ENCODE peak calls at places on chromosomes 11 and 22, in five cellular contexts. V is astrocyte of the spinal cord, D is epithelial cell of esophagus, W is GM10248, O is Panc1. K is an unnamed sample.

GRCh38 chr11:19766810-19767209 is 54.2 kb downstream of the NAV2 start:
- DNase-seq in V (no peak), O (no peak), D (no peak), W (no peak), K (no peak)

GRCh38 chr11:11976476-11977187 is 31.8 kb downstream of the DKK3 start:
- DNase-seq in D (no peak), O (no peak), W (no peak), V (peak), K (no peak)

GRCh38 chr11:103978588-103979580 is 57.6 kb upstream of the DDI1 start:
- DNase-seq in O (no peak), D (peak), W (no peak), V (no peak), K (no peak)

GRCh38 chr22:42229455-42230149 is 40.9 kb downstream of the TCF20 start:
- DNase-seq in W (no peak), O (no peak), V (peak), D (peak), K (peak)

GRCh38 chr11:79616392-79616831 is 175.6 kb upstream of the TENM4 start:
- DNase-seq in O (no peak), V (no peak), W (no peak), D (peak), K (peak)

GRCh38 chr22:25602924-25603323 is 38.4 kb downstream of the GRK3 start:
- DNase-seq in W (no peak), O (no peak), V (no peak), D (no peak), K (no peak)

GRCh38 chr22:33335611-33336279 is 277.6 kb upstream of the SYN3 start:
- DNase-seq in D (no peak), W (no peak), O (no peak), V (no peak), K (no peak)

GRCh38 chr11:118215262-118215661 is 9.5 kb downstream of the JAML start:
- DNase-seq in V (no peak), D (no peak), O (no peak), W (no peak), K (no peak)

GRCh38 chr11:1757861-1758610 is 5.7 kb downstream of the CTSD start:
- DNase-seq in D (no peak), O (no peak), W (no peak), V (no peak), K (no peak)

GRCh38 chr11:68924073-68924925 is 20.6 kb downstream of the IGHMBP2 start:
- DNase-seq in D (no peak), W (no peak), O (no peak), V (no peak), K (no peak)

GRCh38 chr11:120031612-120032600 is 106.0 kb downstream of the TRIM29 start:
- DNase-seq in W (no peak), V (no peak), O (no peak), D (no peak), K (no peak)

GRCh38 chr11:114193730-114194674 is 102.2 kb upstream of the NNMT start:
- DNase-seq in V (no peak), W (no peak), D (peak), O (no peak), K (no peak)

GRCh38 chr11:44101098-44101497 is 5.6 kb downstream of the EXT2 start:
- DNase-seq in V (no peak), W (no peak), O (no peak), D (no peak), K (no peak)

GRCh38 chr22:40723396-40723933 is 44.2 kb downstream of the MCHR1 start:
- DNase-seq in D (no peak), O (no peak), W (no peak), V (no peak), K (no peak)

GRCh38 chr22:19120829-19121630 is 1.2 kb downstream of the DGCR2 start:
- DNase-seq in W (no peak), O (no peak), V (peak), D (peak), K (peak)

GRCh38 chr11:76823481-76824028 is 37.2 kb upstream of the ACER3 start:
- DNase-seq in O (peak), W (no peak), D (peak), V (peak), K (peak)

GRCh38 chr22:19040581-19041402 is 81.4 kb downstream of the DGCR2 start:
- DNase-seq in O (no peak), W (no peak), V (no peak), D (no peak), K (no peak)

GRCh38 chr11:129391864-129392263 is 16.2 kb downstream of the BARX2 start:
- DNase-seq in W (no peak), O (no peak), V (no peak), D (no peak), K (no peak)

GRCh38 chr11:72716788-72717435 is 35.3 kb downstream of the ARAP1 start:
- DNase-seq in V (no peak), O (no peak), D (no peak), W (no peak), K (no peak)

GRCh38 chr11:117144477-117145392 is 648 bp downstream of the PAFAH1B2 start:
- DNase-seq in W (peak), O (no peak), V (peak), D (peak), K (peak)

GRCh38 chr11:3989251-3989650 is 105.3 kb upstream of the RRM1 start:
- DNase-seq in D (no peak), W (no peak), V (peak), O (no peak), K (no peak)

GRCh38 chr22:35835998-35836691 is 118.5 kb downstream of the APOL5 start:
- DNase-seq in O (no peak), V (peak), W (no peak), D (peak), K (peak)

GRCh38 chr11:114172055-114172861 is 112.7 kb downstream of the ZBTB16 start:
- DNase-seq in D (no peak), V (no peak), O (no peak), W (no peak), K (no peak)

GRCh38 chr22:31248138-31248745 is 36.1 kb downstream of the LIMK2 start:
- DNase-seq in V (peak), D (peak), W (peak), O (no peak), K (peak)

GRCh38 chr11:126284829-126285228 is 1.9 kb downstream of the TIRAP start:
- DNase-seq in V (peak), D (peak), W (peak), O (peak), K (peak)

GRCh38 chr22:21980547-21980946 is 2.0 kb downstream of the TOP3B start:
- DNase-seq in D (no peak), W (no peak), V (no peak), O (no peak), K (no peak)

GRCh38 chr22:21981874-21982273 is 713 bp downstream of the TOP3B start:
- DNase-seq in O (no peak), D (peak), V (no peak), W (no peak), K (no peak)

GRCh38 chr22:21982338-21982965 is at the start of gene TOP3B:
- DNase-seq in W (peak), O (no peak), V (peak), D (peak), K (peak)

GRCh38 chr22:21985214-21985613 is 2.6 kb upstream of the TOP3B start:
- DNase-seq in O (no peak), D (no peak), W (no peak), V (no peak), K (no peak)

GRCh38 chr22:21984793-21985192 is 2.2 kb upstream of the TOP3B start:
- DNase-seq in W (peak), O (no peak), D (peak), V (no peak), K (peak)
- TF ChIP-seq CTCF in W (peak), O (no peak), D (peak), V (peak), K (peak)

DNA sequence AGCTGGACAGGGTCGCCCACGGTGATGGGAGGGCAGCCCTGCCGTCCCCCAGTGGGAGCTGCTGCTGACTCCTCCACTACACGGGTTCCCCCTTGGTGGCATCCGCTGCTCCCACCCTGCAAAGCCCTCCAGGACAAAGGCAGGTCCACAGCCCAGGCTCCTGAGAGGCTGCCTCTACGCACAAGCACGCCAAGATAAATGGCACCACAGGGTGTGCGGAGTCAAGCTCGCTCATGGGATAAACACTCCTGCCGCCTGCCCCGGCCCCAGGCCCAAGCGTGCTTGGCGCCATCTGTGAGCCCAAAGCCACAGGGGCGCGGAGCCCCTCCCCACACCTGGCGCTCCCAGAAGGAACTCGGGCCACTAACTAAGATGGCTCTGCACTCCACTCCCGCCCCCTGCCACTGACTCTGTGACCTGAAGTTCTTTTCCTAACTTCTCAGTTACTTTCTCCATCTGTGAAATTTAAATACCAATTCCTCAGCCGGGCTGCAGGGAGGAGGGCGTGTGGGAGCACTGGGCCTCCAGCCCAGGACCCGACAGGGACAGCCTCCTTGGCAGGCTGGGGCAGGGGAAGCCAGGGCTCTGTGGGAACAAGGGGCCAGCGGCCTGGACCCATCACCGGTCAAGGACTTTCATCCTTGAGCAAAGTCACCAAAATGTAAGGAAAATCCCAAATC is 14.9 kb downstream of the EHD1 start:
- DNase-seq in W (no peak), D (no peak), O (no peak), V (no peak), K (no peak)
- TF ChIP-seq CTCF in W (no peak), D (no peak), O (no peak), V (no peak), K (no peak)

DNA sequence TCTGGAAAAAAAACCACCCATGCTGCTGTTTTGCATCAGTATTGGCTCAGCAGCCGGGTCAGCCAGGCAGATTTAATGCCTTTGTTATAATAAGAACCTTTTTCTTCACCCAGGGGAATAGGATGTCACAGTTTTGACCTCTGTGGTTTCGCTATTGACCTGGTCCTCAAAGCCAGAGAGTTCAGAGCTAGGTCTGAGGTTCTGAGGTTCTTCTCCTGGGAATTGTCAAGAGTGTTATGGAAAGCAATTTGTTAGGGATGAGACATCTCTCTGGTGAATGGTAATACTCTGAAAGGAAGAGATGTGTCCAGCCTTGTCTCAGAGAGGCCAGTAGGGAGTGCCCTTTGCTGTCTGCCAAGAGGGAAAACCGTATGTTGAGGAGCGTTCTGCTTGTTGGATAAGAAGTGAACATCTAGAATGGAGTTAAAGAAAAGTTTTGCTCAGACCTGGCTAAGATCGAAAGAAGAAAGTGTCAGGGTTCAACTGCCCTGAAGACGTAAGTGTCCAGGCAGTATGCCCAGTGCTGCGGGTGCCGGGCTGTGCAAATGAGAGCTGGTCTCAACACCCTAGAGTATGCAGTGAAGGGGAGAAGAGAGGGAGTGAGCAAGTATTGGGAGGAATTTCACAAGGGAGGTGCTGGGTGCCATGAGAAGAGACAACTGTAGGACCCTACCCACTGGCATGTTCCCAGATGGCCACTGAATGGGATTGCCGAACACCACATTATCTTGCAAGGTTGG is 150.9 kb upstream of the TTC12 start:
- DNase-seq in D (no peak), O (no peak), W (no peak), V (peak), K (no peak)
- TF ChIP-seq CTCF in D (no peak), O (no peak), W (no peak), V (no peak), K (peak)

DNA sequence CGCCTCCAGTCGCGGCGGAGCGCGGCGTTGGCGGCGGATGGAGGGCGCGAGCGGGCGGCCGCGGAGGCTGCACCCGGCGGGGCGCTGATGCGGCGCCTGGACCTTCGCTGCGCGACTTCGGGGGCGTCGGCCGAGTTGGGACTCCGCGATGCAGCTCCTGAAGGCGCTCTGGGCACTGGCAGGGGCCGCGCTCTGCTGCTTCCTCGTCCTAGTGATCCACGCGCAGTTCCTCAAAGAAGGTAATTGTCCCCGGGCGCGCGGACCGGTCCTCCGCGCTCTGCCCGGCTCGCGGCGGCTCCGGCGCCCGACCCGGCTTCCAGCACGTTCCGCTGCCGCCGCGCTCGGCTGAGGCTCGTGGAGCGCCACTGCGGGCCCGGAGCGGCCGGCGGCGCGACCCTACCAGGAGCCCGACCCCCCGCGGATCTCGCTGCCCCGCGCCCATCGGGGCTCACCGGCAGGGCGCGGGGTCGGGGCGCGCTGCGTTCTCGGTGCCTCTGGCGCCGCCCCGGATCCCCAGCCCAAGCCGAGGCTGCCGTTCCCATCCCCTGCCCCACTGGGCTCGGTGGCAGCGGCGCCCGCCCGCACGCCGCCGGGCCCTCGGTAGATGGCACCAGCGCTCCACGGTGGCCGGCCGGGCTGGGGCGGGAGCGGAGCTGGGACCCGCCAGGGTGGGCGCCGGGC is 1251.2 kb downstream of the BRD1 start:
- DNase-seq in D (no peak), W (no peak), O (no peak), V (no peak), K (no peak)
- TF ChIP-seq CTCF in D (no peak), W (no peak), O (no peak), V (peak), K (peak)

GRCh38 chr11:65090628-65091027 is 5.4 kb upstream of the VPS51 start:
- DNase-seq in D (no peak), O (no peak), V (no peak), W (no peak), K (no peak)

GRCh38 chr11:65087216-65087615 is 3.2 kb downstream of the ZFPL1 start:
- DNase-seq in W (no peak), O (no peak), V (no peak), D (no peak), K (no peak)

GRCh38 chr11:65089621-65090020 is 5.6 kb downstream of the ZFPL1 start:
- DNase-seq in V (no peak), W (no peak), O (no peak), D (no peak), K (no peak)

GRCh38 chr11:65086809-65087208 is 2.8 kb downstream of the ZFPL1 start:
- DNase-seq in D (no peak), O (no peak), W (no peak), V (no peak), K (no peak)

DNA sequence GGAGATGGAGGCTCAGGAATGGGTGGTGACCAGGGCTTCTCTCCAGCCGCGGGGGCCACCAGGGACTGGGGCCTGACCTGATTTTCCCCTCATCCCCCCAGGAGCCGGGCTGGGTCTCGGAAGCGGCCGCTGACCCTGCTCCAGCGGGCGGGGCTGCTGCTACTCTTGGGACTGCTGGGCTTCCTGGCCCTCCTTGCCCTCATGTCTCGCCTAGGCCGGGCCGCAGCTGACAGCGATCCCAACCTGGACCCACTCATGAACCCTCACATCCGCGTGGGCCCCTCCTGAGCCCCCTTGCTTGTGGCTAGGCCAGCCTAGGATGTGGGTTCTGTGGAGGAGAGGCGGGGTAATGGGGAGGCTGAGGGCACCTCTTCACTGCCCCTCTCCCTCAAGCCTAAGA is 3.8 kb downstream of the ZFPL1 start:
- DNase-seq in V (no peak), W (no peak), D (no peak), O (no peak), K (no peak)
- TF ChIP-seq CTCF in V (no peak), W (no peak), D (no peak), O (no peak), K (no peak)

DNA sequence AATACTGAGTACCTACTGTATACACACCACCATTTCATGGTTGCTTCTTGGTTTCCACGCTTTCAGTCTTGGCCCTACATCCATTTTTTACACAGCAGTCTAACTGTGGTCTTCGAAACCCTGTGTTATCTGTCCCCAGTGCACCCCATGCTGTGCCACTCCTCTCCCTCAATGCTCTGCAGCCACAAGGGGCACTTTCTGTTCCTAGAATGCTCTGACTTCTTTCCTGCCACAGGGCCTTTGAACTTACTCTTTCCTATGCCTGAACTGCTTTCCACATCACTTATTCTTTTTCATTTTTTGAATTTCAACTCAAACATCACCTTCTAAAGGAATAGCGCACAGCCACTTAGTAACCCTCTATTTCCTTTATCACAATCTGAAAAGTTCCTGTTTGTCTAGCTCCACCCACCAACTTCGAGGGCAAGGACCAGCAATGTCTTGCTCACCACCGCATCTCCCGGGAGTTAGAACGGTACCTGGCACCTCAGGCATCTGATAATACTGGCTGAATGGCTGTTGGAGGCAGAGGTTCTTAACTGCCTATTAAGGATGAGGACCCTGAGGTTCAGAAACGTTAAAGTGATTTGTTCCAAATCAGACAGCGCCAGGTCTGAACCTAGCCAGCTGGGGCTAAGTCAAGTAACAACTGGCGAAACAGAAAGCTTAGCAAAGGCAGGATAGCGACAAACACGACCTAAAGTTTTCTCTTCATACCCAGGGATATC is 568 bp downstream of the ALG8 start:
- DNase-seq in O (no peak), V (peak), D (peak), W (peak), K (peak)
- TF ChIP-seq CTCF in O (no peak), V (no peak), D (peak), W (no peak), K (peak)

GRCh38 chr11:130427581-130428211 is 713 bp downstream of the ADAMTS8 start:
- DNase-seq in V (no peak), D (no peak), W (no peak), O (no peak), K (no peak)
- TF ChIP-seq CTCF in V (peak), D (no peak), W (no peak), O (no peak), K (peak)

GRCh38 chr11:70928854-70929598 is 323.4 kb downstream of the SHANK2 start:
- DNase-seq in V (no peak), D (no peak), O (no peak), W (no peak), K (no peak)
- TF ChIP-seq CTCF in V (no peak), D (no peak), O (no peak), W (no peak), K (no peak)

GRCh38 chr11:45815747-45816146 is 10.8 kb downstream of the SLC35C1 start:
- DNase-seq in W (no peak), O (no peak), V (peak), D (no peak), K (no peak)
- TF ChIP-seq CTCF in W (no peak), O (no peak), V (no peak), D (no peak), K (no peak)

DNA sequence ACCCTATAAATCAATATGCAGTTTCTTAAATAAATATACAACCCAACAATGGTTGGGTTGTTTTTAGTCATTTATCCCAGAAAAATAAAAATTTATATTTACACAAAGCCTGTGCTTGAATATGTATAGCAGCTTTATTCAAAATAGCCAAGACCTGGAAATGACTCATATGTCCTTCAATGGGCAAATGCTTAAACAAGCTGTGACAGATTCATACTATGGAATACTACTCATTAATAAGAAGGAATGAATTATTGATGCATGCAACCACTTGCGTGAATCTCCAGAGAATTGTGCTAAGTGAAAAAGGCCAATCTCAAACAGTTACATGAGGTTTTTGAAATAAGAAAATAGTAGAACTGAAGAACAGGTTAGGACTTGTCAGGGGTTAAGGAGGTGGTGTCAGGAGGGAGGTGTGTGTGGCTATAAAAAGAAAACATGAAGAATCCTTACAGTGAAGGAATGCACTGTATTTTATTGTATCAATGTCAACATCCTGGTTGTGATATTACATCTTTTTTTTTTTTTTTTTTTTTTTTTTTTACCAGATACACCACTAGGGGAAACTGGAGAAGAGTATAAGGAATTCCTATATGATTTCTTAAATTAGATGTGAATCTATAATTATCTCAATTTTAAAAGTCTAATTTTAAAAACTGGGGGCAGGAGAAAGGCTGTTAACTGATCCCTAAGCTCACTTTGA is 82.4 kb upstream of the CD44 start:
- DNase-seq in W (no peak), D (peak), O (no peak), V (no peak), K (peak)
- TF ChIP-seq CTCF in W (no peak), D (no peak), O (no peak), V (no peak), K (no peak)